ENCODE peak calls at places on chromosomes 3 and 15, in four cellular contexts. X, E, B and O are unnamed samples.

GRCh38 chr3:45779746-45780735 is 16.3 kb downstream of the SLC6A20 start:
- DNase-seq in X (no peak), E (no peak), B (no peak), O (no peak)

GRCh38 chr3:150972379-150972985 is at the start of gene CLRN1:
- DNase-seq in X (no peak), E (no peak), B (no peak), O (no peak)

GRCh38 chr3:48997102-48997637 is 7.1 kb downstream of the P4HTM start:
- DNase-seq in X (no peak), E (no peak), B (peak; percentile 58), O (no peak)

GRCh38 chr3:110430146-110430545 is 641.5 kb upstream of the NECTIN3 start:
- DNase-seq in X (no peak), E (no peak), B (no peak), O (no peak)

GRCh38 chr15:59917504-59918157 is 86.5 kb upstream of the FOXB1 start:
- DNase-seq in X (peak; percentile 50), E (peak; percentile 61), B (peak; percentile 49), O (peak; percentile 8)

GRCh38 chr3:106013971-106014370 is 145.2 kb upstream of the CBLB start:
- DNase-seq in X (no peak), E (peak; percentile 35), B (no peak), O (no peak)

GRCh38 chr15:67937153-67937761 is 97.4 kb upstream of the RNU6-1 start:
- DNase-seq in X (no peak), E (peak; percentile 65), B (no peak), O (no peak)

GRCh38 chr15:58378241-58379085 is 53.3 kb upstream of the LIPC start:
- DNase-seq in X (no peak), E (no peak), B (no peak), O (no peak)

GRCh38 chr3:192444096-192444790 is 283.1 kb downstream of the FGF12 start:
- DNase-seq in X (peak; percentile 24), E (peak; percentile 53), B (peak; percentile 53), O (peak; percentile 4)

GRCh38 chr3:54902286-54902685 is 25.6 kb downstream of the LRTM1 start:
- DNase-seq in X (no peak), E (no peak), B (no peak), O (no peak)

GRCh38 chr3:101070260-101071121 is 77.3 kb upstream of the ABI3BP start:
- DNase-seq in X (peak; percentile 31), E (peak; percentile 72), B (peak; percentile 17), O (peak; percentile 7)

GRCh38 chr3:40043444-40043755 is 234.0 kb downstream of the MYRIP start:
- DNase-seq in X (no peak), E (no peak), B (peak; percentile 50), O (no peak)

GRCh38 chr3:183158113-183158512 is 4.4 kb downstream of the LAMP3 start:
- DNase-seq in X (no peak), E (no peak), B (no peak), O (no peak)

GRCh38 chr15:68499620-68500312 is 67.8 kb upstream of the ITGA11 start:
- DNase-seq in X (no peak), E (peak; percentile 34), B (no peak), O (no peak)

GRCh38 chr3:146589899-146590508 is 15.1 kb downstream of the PLSCR5 start:
- DNase-seq in X (peak; percentile 52), E (peak; percentile 60), B (peak; percentile 12), O (no peak)
- TF ChIP-seq CTCF in X (peak; percentile 68), E (peak; percentile 88), B (peak; percentile 72), O (peak; percentile 30)

GRCh38 chr15:31439328-31439727 is 112.7 kb downstream of the KLF13 start:
- DNase-seq in X (peak; percentile 35), E (peak; percentile 75), B (no peak), O (no peak)
- TF ChIP-seq PBX3 in X (no peak), E (no peak), B (no peak), O (no peak)

GRCh38 chr3:141050913-141051632 is at the start of gene SPSB4:
- DNase-seq in X (peak; percentile 14), E (peak; percentile 47), B (peak; percentile 95), O (no peak)
- TF ChIP-seq CTCF in X (no peak), E (no peak), B (no peak), O (no peak)

GRCh38 chr3:189714991-189715961 is 84.1 kb downstream of the TP63 start:
- DNase-seq in X (no peak), E (no peak), B (no peak), O (peak; percentile 43)
- TF ChIP-seq PBX3 in X (no peak), E (no peak), B (no peak), O (no peak)

GRCh38 chr3:12822725-12823373 is 18.5 kb downstream of the RPL32 start:
- DNase-seq in X (peak; percentile 29), E (peak; percentile 54), B (no peak), O (no peak)
- TF ChIP-seq CTCF in X (peak; percentile 44), E (peak; percentile 56), B (peak; percentile 35), O (peak; percentile 46)

DNA sequence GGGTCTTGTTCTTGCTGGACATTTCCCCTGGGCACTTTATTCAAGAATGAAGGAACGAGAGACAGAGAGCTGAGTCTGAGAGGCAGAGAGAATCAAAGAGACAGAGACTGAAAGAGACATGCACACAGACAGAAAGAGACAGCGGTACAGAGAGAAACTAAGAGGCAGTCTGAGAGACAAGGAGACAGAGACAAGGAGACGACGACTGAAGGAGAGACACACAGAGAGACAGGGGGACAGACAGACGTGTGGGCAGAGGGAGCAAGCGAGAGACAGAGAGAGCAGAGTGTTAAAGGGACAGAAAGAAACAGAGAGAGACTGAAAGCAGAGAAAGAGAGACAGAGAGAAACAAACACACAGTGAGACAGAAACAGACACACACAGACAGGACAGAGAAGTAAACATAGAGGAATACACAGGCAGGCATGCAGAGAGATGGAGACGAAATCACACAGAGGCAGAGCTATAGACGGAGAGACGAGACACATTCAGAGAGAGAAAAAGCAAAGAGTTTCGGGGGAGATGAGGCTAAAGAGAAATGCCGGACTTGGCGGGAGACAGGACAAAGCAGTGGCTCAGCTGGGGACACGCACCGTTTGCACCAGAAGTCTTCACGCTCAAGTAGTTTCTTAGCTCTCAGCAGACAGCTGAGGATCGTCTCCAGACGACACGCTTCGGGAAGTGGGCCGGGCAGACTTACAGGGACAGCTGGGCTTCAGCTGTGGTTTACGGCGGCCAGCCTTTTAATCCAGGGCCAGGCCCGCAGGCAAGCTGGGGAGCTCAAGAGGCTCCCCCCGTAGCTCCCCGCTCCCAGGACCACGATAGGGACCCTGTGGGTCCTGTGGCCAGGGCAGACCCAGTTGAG is 56.0 kb upstream of the DLG1 start:
- DNase-seq in X (no peak), E (no peak), B (peak; percentile 49), O (peak; percentile 11)
- TF ChIP-seq PBX3 in X (no peak), E (no peak), B (no peak), O (peak; percentile 45)

GRCh38 chr3:126835472-126836219 is 131.6 kb downstream of the CHCHD6 start:
- DNase-seq in X (no peak), E (peak; percentile 19), B (peak; percentile 58), O (no peak)
- TF ChIP-seq CTCF in X (no peak), E (no peak), B (peak; percentile 38), O (no peak)

DNA sequence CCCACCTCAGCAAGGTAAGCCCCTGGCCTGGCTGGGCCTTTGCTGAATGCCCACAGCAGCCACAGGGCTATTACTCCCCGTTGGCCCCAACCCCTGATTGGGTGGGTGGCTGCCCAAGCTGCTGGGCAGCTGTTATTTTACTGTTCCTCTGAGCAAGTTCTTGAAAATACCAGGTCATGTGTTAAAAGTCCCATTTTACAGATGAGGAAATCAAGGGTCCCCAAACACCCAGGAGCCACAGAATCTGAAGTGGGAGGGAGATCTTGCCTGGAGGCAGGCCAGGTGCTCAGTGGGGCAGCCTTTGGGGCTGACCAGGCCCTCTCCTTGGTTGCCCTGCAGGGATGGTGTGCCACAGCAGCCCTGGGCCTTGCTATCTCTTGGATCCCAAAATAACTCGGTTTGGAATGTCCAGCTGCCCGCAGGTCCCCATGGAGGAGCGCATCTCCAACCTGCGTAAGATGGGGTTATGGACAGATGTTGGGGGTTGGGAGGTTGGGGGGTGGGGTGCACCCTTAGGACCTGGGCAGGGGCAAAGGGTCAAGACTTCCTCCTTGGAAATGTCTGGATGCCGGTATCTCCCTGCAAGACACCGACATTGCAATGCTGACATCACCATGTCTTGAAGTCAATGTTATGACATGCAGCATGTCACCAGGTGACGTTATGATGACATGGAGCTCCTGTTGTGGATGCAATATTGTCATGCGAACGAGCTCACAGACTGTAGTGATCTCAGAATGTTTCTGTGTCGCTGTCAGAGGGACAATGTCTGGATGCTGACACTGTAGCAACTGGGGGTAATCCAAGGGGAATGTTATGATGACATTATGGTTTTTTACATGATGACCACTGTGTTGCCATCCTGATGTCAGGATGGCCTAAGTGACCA is 13.3 kb upstream of the CSPG4 start:
- DNase-seq in X (no peak), E (no peak), B (no peak), O (no peak)
- TF ChIP-seq PBX3 in X (no peak), E (no peak), B (no peak), O (no peak)

GRCh38 chr3:109018828-109019227 is 65.1 kb upstream of the GUCA1C start:
- DNase-seq in X (peak; percentile 5), E (peak; percentile 18), B (no peak), O (no peak)
- TF ChIP-seq CTCF in X (peak; percentile 54), E (peak; percentile 18), B (no peak), O (peak; percentile 10)

GRCh38 chr3:76824658-76825310 is 215.1 kb upstream of the ROBO2 start:
- DNase-seq in X (no peak), E (no peak), B (no peak), O (no peak)

GRCh38 chr3:76827647-76828273 is 212.1 kb upstream of the ROBO2 start:
- DNase-seq in X (no peak), E (no peak), B (no peak), O (no peak)

DNA sequence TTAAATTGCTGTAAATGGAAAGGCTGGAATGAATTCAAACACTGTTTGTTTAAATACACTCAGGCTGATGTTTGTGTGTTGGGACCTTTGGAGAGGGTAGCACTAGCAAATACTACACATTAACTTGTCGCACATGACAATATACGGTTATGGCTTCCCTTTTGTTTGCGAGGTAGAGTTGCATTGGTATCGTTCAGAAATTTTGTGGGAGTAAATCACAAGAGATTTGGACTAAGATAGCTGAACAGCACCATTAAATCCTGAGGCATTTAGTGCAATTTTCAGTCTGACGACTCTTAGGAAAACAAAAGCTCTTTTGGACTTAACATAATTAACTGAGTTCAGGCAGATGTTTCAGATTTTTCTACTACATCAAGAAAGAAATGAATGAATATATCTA is 213.0 kb upstream of the ROBO2 start:
- DNase-seq in X (no peak), E (no peak), B (no peak), O (no peak)
- TF ChIP-seq PBX3 in X (no peak), E (no peak), B (no peak), O (no peak)